ENCODE peak calls at places on chromosome 17, in eight cellular contexts. D is CD4-positive, alpha-beta memory T cell; M is IMR-90; J is left lung; U is mammary epithelial cell; K is heart right ventricle; Q is aorta; F is gastrocnemius medialis. S is an unnamed sample. For H3K9me3, the result is how much of the 10 kb centered on the place peaks cover.

GRCh38 chr17:50412188-50412732 is 13.8 kb upstream of the ACSF2 start:
- DNase-seq in Q (no peak), J (no peak), U (no peak), D (no peak), M (no peak), K (no peak), F (no peak), S (no peak)

GRCh38 chr17:14737984-14738651 is 437.2 kb downstream of the HS3ST3B1 start:
- DNase-seq in D (no peak), K (peak), Q (peak), U (peak), J (peak), M (peak), F (peak), S (peak)

GRCh38 chr17:29573558-29573870 is 5.0 kb downstream of the TP53I13 start:
- DNase-seq in K (no peak), D (no peak), M (no peak), J (no peak), F (no peak), U (no peak), Q (no peak), S (peak)

GRCh38 chr17:56652608-56653007 is 59.1 kb downstream of the NOG start:
- DNase-seq in K (no peak), F (no peak), J (no peak), Q (no peak), U (no peak), D (no peak), M (no peak), S (no peak)

GRCh38 chr17:27294689-27295630 is 1.0 kb downstream of the WSB1 start:
- DNase-seq in K (no peak), J (peak), U (peak), Q (no peak), F (peak), D (peak), M (peak), S (peak)

GRCh38 chr17:49723423-49723822 is 15.7 kb upstream of the SLC35B1 start:
- DNase-seq in F (peak), J (no peak), U (no peak), D (no peak), M (no peak), Q (no peak), K (peak), S (no peak)

GRCh38 chr17:19867654-19868395 is at the start of gene ULK2:
- DNase-seq in F (no peak), J (peak), M (peak), K (peak), D (peak), U (peak), Q (peak), S (no peak)

GRCh38 chr17:80951121-80952090 is 40.2 kb upstream of the CHMP6 start:
- DNase-seq in F (no peak), M (no peak), K (no peak), J (peak), Q (peak), D (no peak), U (no peak), S (peak)

GRCh38 chr17:71527311-71527710 is 593.5 kb upstream of the SOX9 start:
- DNase-seq in K (no peak), U (peak), Q (no peak), M (peak), D (no peak), J (no peak), F (no peak), S (no peak)

GRCh38 chr17:64747938-64748540 is 85.9 kb upstream of the SMURF2 start:
- DNase-seq in F (no peak), D (no peak), J (no peak), U (no peak), K (no peak), M (peak), Q (no peak), S (no peak)
- H3K27ac ChIP-seq in F (no peak), D (no peak), J (no peak), U (no peak), K (no peak), M (peak), Q (no peak), S (no peak)

GRCh38 chr17:22145605-22146178 is 453.4 kb downstream of the KCNJ18 start:
- DNase-seq in F (no peak), D (no peak), U (no peak), Q (no peak), M (no peak), K (no peak), J (no peak), S (no peak)

GRCh38 chr17:22138861-22139469 is 446.6 kb downstream of the KCNJ18 start:
- DNase-seq in Q (no peak), J (no peak), F (no peak), D (no peak), U (no peak), K (no peak), M (no peak), S (no peak)

DNA sequence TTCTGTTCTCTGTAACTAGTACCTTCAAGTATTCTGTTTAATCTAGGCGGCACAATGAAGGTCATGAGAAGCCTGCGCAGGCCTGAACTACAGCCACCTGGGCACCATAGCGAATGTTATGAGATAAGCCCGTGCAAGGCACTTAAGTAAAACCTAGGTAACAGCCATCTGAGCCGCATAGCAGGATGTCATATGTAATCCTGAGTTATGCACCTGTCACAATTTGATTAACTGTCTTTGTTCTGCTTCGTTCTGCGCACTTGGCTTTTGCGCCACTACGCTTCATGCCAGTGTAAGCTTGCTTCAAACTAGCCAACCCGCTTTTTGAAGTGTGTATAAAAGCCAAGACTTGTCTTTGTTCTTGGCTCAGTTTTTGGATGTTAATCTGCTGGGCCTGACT is 449.8 kb downstream of the KCNJ18 start:
- DNase-seq in M (no peak), Q (no peak), K (no peak), U (no peak), J (no peak), F (no peak), D (no peak), S (no peak)
- H3K9me3 ChIP-seq in M (under half), Q (under half), K (under half), U (under half), J (under half), F (under half), D (under half), S (under half)

GRCh38 chr17:67433248-67433924 is 56.3 kb downstream of the PITPNC1 start:
- DNase-seq in D (no peak), M (no peak), K (peak), Q (no peak), J (no peak), U (no peak), F (no peak), S (no peak)

GRCh38 chr17:67438669-67439068 is 61.6 kb downstream of the PITPNC1 start:
- DNase-seq in K (no peak), Q (no peak), J (no peak), U (no peak), M (no peak), D (no peak), F (no peak), S (no peak)

GRCh38 chr17:67431210-67432015 is 54.3 kb downstream of the PITPNC1 start:
- DNase-seq in Q (no peak), M (peak), K (no peak), U (peak), F (no peak), D (no peak), J (no peak), S (no peak)

GRCh38 chr17:67434061-67434525 is 57.0 kb downstream of the PITPNC1 start:
- DNase-seq in K (peak), Q (no peak), D (peak), M (no peak), U (no peak), J (peak), F (peak), S (no peak)

GRCh38 chr17:67435122-67435521 is 58.0 kb downstream of the PITPNC1 start:
- DNase-seq in D (peak), J (no peak), M (no peak), U (no peak), F (no peak), K (no peak), Q (no peak), S (no peak)
- H3K27ac ChIP-seq in D (peak), J (no peak), M (no peak), U (no peak), F (peak), K (peak), Q (no peak), S (no peak)

GRCh38 chr17:43897827-43898226 is 9.5 kb downstream of the MPP2 start:
- DNase-seq in K (no peak), D (no peak), M (no peak), F (no peak), U (peak), J (no peak), Q (no peak), S (no peak)

GRCh38 chr17:43888548-43888947 is 18.8 kb downstream of the MPP2 start:
- DNase-seq in U (no peak), Q (no peak), F (no peak), M (no peak), D (no peak), J (no peak), K (no peak), S (no peak)

GRCh38 chr17:43890240-43890639 is 17.1 kb downstream of the MPP2 start:
- DNase-seq in Q (no peak), U (no peak), F (no peak), J (no peak), K (no peak), D (no peak), M (no peak), S (no peak)

GRCh38 chr17:43892672-43892975 is 14.7 kb downstream of the MPP2 start:
- DNase-seq in M (no peak), K (no peak), D (no peak), F (no peak), Q (no peak), U (no peak), J (no peak), S (no peak)

GRCh38 chr17:43891851-43892671 is 15.3 kb downstream of the MPP2 start:
- DNase-seq in D (no peak), Q (no peak), J (no peak), F (no peak), U (no peak), K (no peak), M (no peak), S (no peak)
- H3K9me3 ChIP-seq in D (under half), Q (under half), J (under half), F (under half), U (under half), K (under half), M (under half), S (under half)

DNA sequence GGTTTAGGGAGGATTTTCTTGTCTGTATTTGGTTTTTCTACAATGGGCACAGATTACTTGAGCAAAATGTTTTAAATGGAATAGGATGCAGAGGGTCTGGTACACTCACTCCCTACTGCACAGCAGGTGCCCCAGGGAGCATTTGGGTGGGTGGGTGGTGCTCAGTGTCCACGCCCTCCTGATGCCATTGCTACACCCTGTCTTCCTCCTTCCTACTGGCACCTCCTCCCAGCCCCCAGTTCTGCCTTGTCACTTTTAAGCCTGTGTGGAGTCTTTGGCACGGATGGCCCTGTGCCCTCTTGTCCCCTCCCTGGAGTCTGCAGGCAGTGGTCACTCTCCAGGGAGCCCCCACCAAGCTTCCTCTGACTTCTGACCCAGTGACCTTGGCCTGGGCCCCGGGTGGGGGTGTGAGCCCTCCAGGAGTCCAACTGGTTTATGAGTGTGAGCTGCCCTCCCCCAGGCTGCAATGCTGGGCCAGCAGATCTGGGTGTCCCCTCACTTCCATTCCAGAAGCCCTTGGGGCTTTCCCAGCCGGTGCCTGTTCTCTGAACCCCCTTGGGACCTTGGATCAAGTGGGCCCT is 15.5 kb downstream of the LLGL2 start:
- DNase-seq in M (no peak), J (no peak), U (no peak), K (no peak), D (no peak), F (no peak), Q (no peak), S (peak)
- H3K27ac ChIP-seq in M (no peak), J (no peak), U (no peak), K (no peak), D (no peak), F (no peak), Q (no peak), S (no peak)

GRCh38 chr17:79235808-79236207 is 161.2 kb downstream of the ENGASE start:
- DNase-seq in F (no peak), Q (no peak), U (no peak), D (no peak), M (no peak), K (no peak), J (no peak), S (no peak)
- H3K9me3 ChIP-seq in F (under half), Q (under half), U (under half), D (under half), M (under half), K (under half), J (under half), S (under half)

GRCh38 chr17:7279453-7279852 is 2.1 kb upstream of the SLC2A4 start:
- DNase-seq in M (no peak), Q (no peak), F (no peak), J (no peak), D (no peak), U (no peak), K (no peak), S (no peak)
- H3K27ac ChIP-seq in M (no peak), Q (no peak), F (peak), J (no peak), D (no peak), U (no peak), K (no peak), S (no peak)

DNA sequence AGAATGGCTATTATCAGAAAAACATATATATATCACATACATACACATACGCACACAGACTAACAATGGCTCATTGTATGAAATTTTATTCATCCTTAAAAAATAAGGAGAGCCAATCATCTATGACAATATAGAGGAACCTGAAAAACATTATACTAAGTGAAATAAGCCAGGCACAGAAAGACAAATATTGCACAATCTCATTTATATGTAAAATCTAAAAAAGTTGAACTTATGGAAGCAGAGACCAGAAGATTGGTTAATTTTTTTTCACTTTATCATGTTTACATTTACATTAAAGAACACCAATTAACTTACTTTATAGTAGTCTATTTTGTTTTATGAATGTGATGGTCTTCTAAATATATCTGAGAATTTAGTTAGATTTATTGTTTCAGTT is 198.7 kb downstream of the KIF2B start:
- DNase-seq in K (no peak), J (no peak), Q (no peak), U (no peak), F (no peak), M (no peak), D (no peak), S (no peak)
- H3K9me3 ChIP-seq in K (under half), J (under half), Q (under half), U (under half), F (under half), M (under half), D (under half), S (under half)

DNA sequence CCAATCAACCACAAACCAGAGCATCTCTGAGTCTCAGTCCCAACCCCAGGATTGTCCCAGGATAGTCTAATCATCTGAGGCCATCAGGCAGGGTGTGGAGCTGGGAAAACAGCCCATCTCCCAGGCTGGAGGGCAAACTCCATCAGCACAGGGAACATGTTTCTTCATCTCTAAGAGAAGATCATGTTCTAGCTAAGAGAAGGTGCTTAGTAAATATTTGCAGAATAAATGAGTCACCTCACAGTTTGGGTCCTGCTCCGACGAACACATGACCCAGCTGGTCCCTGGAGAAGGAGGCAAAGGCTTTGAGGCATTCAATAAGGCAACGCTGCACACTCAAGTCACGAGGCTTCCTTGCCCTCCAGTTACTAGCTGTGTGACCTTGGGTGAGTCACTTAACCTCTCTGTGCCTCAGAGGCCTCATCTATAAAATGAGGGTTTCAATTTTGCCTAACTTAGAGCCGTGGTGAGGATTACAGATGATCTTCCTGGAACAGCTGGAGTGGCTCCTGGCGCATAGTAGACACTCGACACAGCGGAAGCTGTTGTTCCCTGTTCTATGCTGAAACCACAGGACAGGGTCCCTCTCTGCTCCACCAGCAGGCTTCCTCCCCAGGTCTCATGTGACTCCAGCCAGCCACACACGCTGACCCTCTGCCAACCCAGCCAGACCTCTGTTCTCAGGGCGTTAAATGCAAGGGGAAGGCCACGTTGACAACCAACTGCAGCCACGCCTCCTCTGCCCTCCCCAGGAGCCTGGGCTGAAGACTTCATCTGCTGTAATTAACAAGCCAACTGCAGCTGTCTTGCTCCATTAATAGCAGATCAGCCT is 10.3 kb upstream of the RPL38 start:
- DNase-seq in M (no peak), J (peak), D (no peak), F (peak), U (no peak), Q (peak), K (peak), S (no peak)
- H3K27ac ChIP-seq in M (no peak), J (no peak), D (no peak), F (no peak), U (no peak), Q (no peak), K (no peak), S (peak)

S was measured in suprapubic skin.